ENCODE peak calls at places on chromosomes 7 and 10, in four cellular contexts. M, J, D and L are unnamed samples.

GRCh38 chr7:45192546-45193177 is 35.1 kb downstream of the RAMP3 start:
- DNase-seq in M (peak), J (no peak), D (peak), L (no peak)

GRCh38 chr7:129465080-129465479 is 30.8 kb downstream of the STRIP2 start:
- DNase-seq in M (no peak), J (no peak), D (no peak), L (no peak)

GRCh38 chr7:36227223-36227622 is 74.2 kb downstream of the EEPD1 start:
- DNase-seq in M (peak), J (peak), D (no peak), L (no peak)

GRCh38 chr10:3471927-3472704 is 299.5 kb upstream of the PITRM1 start:
- DNase-seq in M (peak), J (no peak), D (no peak), L (no peak)

GRCh38 chr7:47297120-47297519 is 284.8 kb downstream of the TNS3 start:
- DNase-seq in M (no peak), J (no peak), D (no peak), L (no peak)

GRCh38 chr10:132883391-132883881 is 58.9 kb downstream of the CFAP46 start:
- DNase-seq in M (peak), J (no peak), D (no peak), L (peak)

GRCh38 chr10:118568327-118568848 is 27.1 kb downstream of the PRLHR start:
- DNase-seq in M (peak), J (no peak), D (no peak), L (no peak)

GRCh38 chr10:11824376-11824775 is 1.2 kb downstream of the PROSER2 start:
- DNase-seq in M (no peak), J (no peak), D (no peak), L (no peak)

GRCh38 chr7:8747338-8747737 is 313.9 kb downstream of the NXPH1 start:
- DNase-seq in M (no peak), J (no peak), D (no peak), L (no peak)

GRCh38 chr7:105877736-105878135 is 1.3 kb upstream of the ATXN7L1 start:
- DNase-seq in M (no peak), J (no peak), D (no peak), L (no peak)

GRCh38 chr7:105875505-105875904 is 894 bp downstream of the ATXN7L1 start:
- DNase-seq in M (no peak), J (no peak), D (no peak), L (no peak)

GRCh38 chr7:105878746-105879605 is 2.6 kb upstream of the ATXN7L1 start:
- DNase-seq in M (no peak), J (no peak), D (no peak), L (no peak)

GRCh38 chr7:105876091-105876963 is at the start of gene ATXN7L1:
- DNase-seq in M (peak), J (peak), D (peak), L (peak)

GRCh38 chr7:105876964-105877601 is 684 bp upstream of the ATXN7L1 start:
- DNase-seq in M (peak), J (peak), D (peak), L (no peak)
- H3K27ac ChIP-seq in M (peak), J (peak), D (no peak), L (peak)

GRCh38 chr7:30973791-30974604 is 10.2 kb downstream of the GHRHR start:
- DNase-seq in M (no peak), J (no peak), D (no peak), L (no peak)
- H3K27ac ChIP-seq in M (no peak), J (no peak), D (no peak), L (no peak)

DNA sequence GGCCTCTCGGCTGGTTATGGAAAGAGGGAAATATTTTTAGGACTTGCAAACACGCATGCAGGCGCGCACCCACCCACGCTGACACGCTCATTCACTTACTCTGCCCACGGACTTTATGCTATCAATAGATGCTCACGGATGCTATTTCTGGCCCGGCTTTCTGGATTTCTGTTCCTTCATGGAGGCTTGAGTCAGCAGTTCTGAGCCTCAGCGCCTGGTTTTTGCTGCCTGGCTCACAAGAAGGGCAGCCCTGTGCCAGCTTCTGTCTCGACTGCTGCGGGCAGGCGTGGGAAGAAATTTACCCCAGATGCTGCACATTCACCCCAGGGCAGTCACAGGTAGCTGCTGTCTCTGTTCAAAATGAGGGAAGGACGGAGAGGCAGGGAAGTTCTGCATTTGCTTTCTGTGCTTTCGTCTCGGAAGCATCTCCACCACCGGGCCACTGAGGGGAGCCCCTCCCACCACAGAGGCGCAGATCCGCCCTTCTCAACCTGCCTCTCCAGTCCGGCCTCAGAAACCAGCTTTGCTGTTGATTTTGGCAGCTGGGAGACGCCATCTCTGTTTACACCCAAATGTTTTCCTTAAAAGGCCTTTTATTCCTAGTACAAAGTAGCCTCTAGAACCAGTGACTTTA is 116.2 kb upstream of the BTBD16 start:
- DNase-seq in M (no peak), J (peak), D (peak), L (no peak)
- H3K27ac ChIP-seq in M (peak), J (peak), D (no peak), L (no peak)

GRCh38 chr10:99905971-99906370 is 103.8 kb downstream of the DNMBP start:
- DNase-seq in M (no peak), J (no peak), D (no peak), L (no peak)
- H3K27ac ChIP-seq in M (no peak), J (no peak), D (no peak), L (peak)

GRCh38 chr10:120386196-120386595 is 70.8 kb upstream of the PLPP4 start:
- DNase-seq in M (no peak), J (no peak), D (no peak), L (no peak)
- H3K27ac ChIP-seq in M (no peak), J (no peak), D (no peak), L (no peak)

GRCh38 chr7:119826547-119826946 is 446.4 kb upstream of the KCND2 start:
- DNase-seq in M (no peak), J (no peak), D (no peak), L (no peak)
- H3K27ac ChIP-seq in M (no peak), J (no peak), D (no peak), L (no peak)

GRCh38 chr10:111511751-111512150 is 434.9 kb downstream of the ADRA2A start:
- DNase-seq in M (no peak), J (no peak), D (no peak), L (no peak)

GRCh38 chr10:111504376-111504775 is 427.5 kb downstream of the ADRA2A start:
- DNase-seq in M (no peak), J (no peak), D (no peak), L (no peak)

GRCh38 chr10:111506266-111507034 is 429.6 kb downstream of the ADRA2A start:
- DNase-seq in M (no peak), J (no peak), D (no peak), L (no peak)
- H3K27ac ChIP-seq in M (no peak), J (no peak), D (no peak), L (no peak)

DNA sequence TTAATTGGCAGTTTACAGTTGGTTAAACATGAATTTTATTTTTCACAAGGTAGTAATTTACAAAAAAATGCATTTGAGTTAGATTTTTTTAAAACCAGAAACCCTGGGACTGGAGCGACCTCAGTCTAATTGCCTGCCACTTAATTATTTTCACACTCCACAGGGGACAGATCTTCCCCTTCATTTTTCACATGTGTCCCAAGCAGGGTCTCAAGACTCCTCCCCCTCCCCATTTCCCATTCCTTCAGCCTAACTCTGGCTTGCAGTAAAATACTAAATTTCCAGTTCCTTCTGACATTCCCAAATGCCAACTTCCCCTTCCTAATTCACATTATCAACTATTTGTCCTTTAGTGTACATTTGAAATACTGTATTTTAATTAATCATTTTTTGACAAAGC is 948 bp downstream of the ZNF138 start:
- DNase-seq in M (no peak), J (no peak), D (no peak), L (no peak)
- H3K27ac ChIP-seq in M (no peak), J (peak), D (no peak), L (no peak)

GRCh38 chr7:150409300-150410030 is 30.3 kb downstream of the ZNF775 start:
- DNase-seq in M (no peak), J (no peak), D (no peak), L (no peak)

GRCh38 chr7:150408393-150409299 is 29.5 kb downstream of the ZNF775 start:
- DNase-seq in M (peak), J (no peak), D (no peak), L (no peak)

GRCh38 chr7:150406565-150407421 is 27.7 kb downstream of the ZNF775 start:
- DNase-seq in M (peak), J (no peak), D (no peak), L (no peak)

GRCh38 chr7:150406311-150406564 is 27.1 kb downstream of the ZNF775 start:
- DNase-seq in M (no peak), J (no peak), D (no peak), L (no peak)

GRCh38 chr7:150407588-150408392 is 28.7 kb downstream of the ZNF775 start:
- DNase-seq in M (no peak), J (no peak), D (no peak), L (no peak)
- H3K27ac ChIP-seq in M (peak), J (no peak), D (no peak), L (no peak)